ENCODE peak calls at places on chromosomes 6 and 20, in seven cellular contexts. V is lower leg skin, J is body of pancreas, Y is A549, N is heart left ventricle, T is adrenal gland, L is uterus. Q is an unnamed sample.

GRCh38 chr6:156942266-156942665 is 165.1 kb downstream of the ARID1B start:
- DNase-seq in V (no peak), J (no peak), Y (no peak), N (no peak), T (no peak), L (no peak), Q (no peak)

GRCh38 chr6:167050903-167051302 is 51.7 kb downstream of the CEP43 start:
- DNase-seq in V (no peak), J (no peak), Y (no peak), N (no peak), T (no peak), L (no peak), Q (no peak)

GRCh38 chr6:159404296-159404695 is 235.1 kb downstream of the FNDC1 start:
- DNase-seq in V (no peak), J (no peak), Y (no peak), N (no peak), T (no peak), L (no peak), Q (no peak)

GRCh38 chr6:107144014-107144413 is 28.7 kb upstream of the BEND3 start:
- DNase-seq in V (no peak), J (no peak), Y (no peak), N (no peak), T (no peak), L (no peak), Q (no peak)

GRCh38 chr6:69887714-69888345 is 21.5 kb downstream of the COL19A1 start:
- DNase-seq in V (no peak), J (no peak), Y (no peak), N (no peak), T (no peak), L (no peak), Q (no peak)

GRCh38 chr6:150924808-150925654 is 59.5 kb downstream of the MTHFD1L start:
- DNase-seq in V (no peak), J (no peak), Y (no peak), N (no peak), T (no peak), L (no peak), Q (no peak)

GRCh38 chr20:17849901-17850673 is 118.5 kb downstream of the SNX5 start:
- DNase-seq in V (peak; percentile 77), J (peak; percentile 77), Y (peak; percentile 36), N (peak; percentile 87), T (peak; percentile 52), L (peak; percentile 79), Q (peak; percentile 72)

GRCh38 chr6:139082370-139082769 is 52.5 kb upstream of the HECA start:
- DNase-seq in V (no peak), J (no peak), Y (no peak), N (no peak), T (no peak), L (no peak), Q (no peak)

GRCh38 chr20:49887828-49888340 is 27.4 kb downstream of the SPATA2 start:
- DNase-seq in V (no peak), J (no peak), Y (no peak), N (no peak), T (peak; percentile 28), L (no peak), Q (no peak)

GRCh38 chr6:73203098-73203497 is 22.2 kb downstream of the KHDC1L start:
- DNase-seq in V (no peak), J (no peak), Y (no peak), N (no peak), T (no peak), L (no peak), Q (no peak)

GRCh38 chr6:136718486-136718885 is 73.8 kb downstream of the MAP3K5 start:
- DNase-seq in V (no peak), J (no peak), Y (no peak), N (no peak), T (no peak), L (no peak), Q (no peak)

GRCh38 chr6:136717297-136717990 is 74.8 kb downstream of the MAP3K5 start:
- DNase-seq in V (no peak), J (no peak), Y (no peak), N (no peak), T (no peak), L (no peak), Q (no peak)

GRCh38 chr6:136721467-136721866 is 70.8 kb downstream of the MAP3K5 start:
- DNase-seq in V (no peak), J (no peak), Y (no peak), N (no peak), T (no peak), L (no peak), Q (no peak)

GRCh38 chr6:136719280-136720044 is 72.8 kb downstream of the MAP3K5 start:
- DNase-seq in V (no peak), J (no peak), Y (no peak), N (no peak), T (no peak), L (no peak), Q (no peak)

DNA sequence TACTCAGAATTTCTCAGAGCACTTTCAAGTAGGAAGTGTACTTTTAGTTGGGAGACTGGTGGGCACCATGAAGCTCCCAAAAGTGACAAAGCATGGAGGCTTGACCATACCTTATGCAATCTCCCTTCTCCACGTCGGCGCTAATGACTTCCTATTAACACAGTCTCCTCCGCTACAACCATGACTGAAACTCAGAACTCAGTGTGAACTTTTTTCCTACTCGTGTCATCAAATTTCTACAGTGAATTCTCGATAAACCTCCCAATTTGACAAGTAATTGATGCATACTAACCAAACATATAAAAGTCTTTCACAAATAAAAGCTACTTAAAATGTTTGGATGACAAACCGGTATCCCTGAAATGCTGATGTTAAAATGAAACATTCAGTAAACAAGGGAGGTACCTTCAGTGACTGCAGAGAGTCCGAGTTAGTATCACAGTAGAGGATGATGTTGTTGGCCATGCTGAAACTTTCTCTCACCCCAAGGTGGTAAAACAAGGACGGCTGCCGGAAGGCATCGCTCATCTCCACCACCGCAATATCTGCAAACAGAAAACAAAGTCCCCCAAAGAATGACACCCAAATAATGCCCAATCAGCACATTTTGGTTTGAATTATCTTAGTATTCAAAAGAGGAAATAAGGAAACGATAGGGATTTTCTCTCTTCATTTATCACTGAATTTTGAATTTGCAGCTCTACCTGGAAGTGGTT is 72.1 kb downstream of the MAP3K5 start:
- DNase-seq in V (no peak), J (no peak), Y (no peak), N (no peak), T (no peak), L (no peak), Q (no peak)
- H3K4me3 ChIP-seq in V (no peak overlapping the region), J (no peak overlapping the region), Y (no peak overlapping the region), N (no peak overlapping the region), T (no peak overlapping the region), L (no peak overlapping the region), Q (no peak overlapping the region)

DNA sequence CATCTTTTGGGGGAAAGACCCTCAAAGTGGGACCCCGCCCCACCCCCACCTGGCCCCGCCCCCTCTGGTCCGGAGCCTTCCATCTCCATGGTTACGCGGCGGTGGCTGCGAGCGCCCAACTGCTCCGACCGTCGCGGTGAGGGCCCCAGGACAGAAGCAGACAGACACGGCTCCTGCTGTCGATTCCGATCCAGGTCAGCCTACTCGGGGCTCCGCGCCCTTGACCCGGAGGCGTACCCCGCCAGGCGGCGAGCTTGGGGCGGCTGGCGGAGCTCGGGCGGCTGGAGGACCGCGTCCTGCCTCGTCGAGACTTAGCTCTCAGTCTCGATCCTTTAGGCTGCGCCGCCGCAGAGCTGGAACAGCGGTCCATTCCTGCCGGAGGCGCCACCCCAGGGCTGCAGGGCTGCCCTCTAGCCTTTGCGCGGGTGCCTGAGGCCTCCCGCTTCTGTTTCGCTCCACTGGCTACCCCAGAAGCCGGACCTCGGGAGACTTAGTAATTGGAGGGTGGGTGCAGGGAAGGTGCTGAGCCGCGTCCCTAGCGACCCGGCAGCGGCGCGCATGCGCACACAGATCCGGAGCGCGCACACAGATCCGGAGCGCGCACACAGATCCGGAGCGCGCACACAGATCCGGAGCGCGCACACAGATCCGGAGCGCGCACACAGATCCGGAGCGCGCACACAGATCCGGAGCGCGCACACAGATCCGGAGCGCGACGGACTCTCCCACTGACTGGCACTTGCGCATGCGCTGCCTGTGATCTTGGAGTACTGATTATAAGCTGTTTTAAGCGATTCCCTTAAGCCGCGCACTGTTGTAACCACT is at the start of gene CFAP206:
- DNase-seq in V (peak; percentile 62), J (peak; percentile 90), Y (peak; percentile 67), N (peak; percentile 86), T (peak; percentile 85), L (peak; percentile 79), Q (peak; percentile 84)
- TF ChIP-seq POLR2A in V (no peak), J (peak; percentile 43), Y (peak; percentile 16), N (no peak), T (no peak), L (no peak), Q (no peak)

GRCh38 chr6:126886106-126886505 is 232.4 kb upstream of the RSPO3 start:
- DNase-seq in V (no peak), J (no peak), Y (no peak), N (no peak), T (no peak), L (no peak), Q (no peak)

GRCh38 chr6:126891158-126891557 is 227.3 kb upstream of the RSPO3 start:
- DNase-seq in V (no peak), J (no peak), Y (no peak), N (no peak), T (no peak), L (no peak), Q (no peak)

GRCh38 chr6:126888727-126889725 is 229.4 kb upstream of the RSPO3 start:
- DNase-seq in V (no peak), J (no peak), Y (no peak), N (no peak), T (no peak), L (no peak), Q (no peak)

GRCh38 chr6:126890055-126890454 is 228.4 kb upstream of the RSPO3 start:
- DNase-seq in V (no peak), J (no peak), Y (no peak), N (no peak), T (no peak), L (no peak), Q (no peak)
- H3K4me3 ChIP-seq in V (no peak overlapping the region), J (no peak overlapping the region), Y (no peak overlapping the region), N (no peak overlapping the region), T (no peak overlapping the region), L (no peak overlapping the region), Q (no peak overlapping the region)

GRCh38 chr20:44967207-44967807 is 995 bp downstream of the STK4 start:
- DNase-seq in V (no peak), J (no peak), Y (no peak), N (no peak), T (no peak), L (no peak), Q (no peak)
- TF ChIP-seq POLR2A in V (no peak), J (no peak), Y (no peak), N (no peak), T (no peak), L (no peak), Q (no peak)

GRCh38 chr6:111591370-111591900 is 14.2 kb downstream of the TRAF3IP2 start:
- DNase-seq in V (peak; percentile 96), J (peak; percentile 85), Y (peak; percentile 76), N (peak; percentile 92), T (peak; percentile 98), L (peak; percentile 97), Q (peak; percentile 88)
- H3K4me3 ChIP-seq in V (no peak overlapping the region), J (no peak overlapping the region), Y (peak overlapping the region; percentile 18), N (no peak overlapping the region), T (peak overlapping the region; percentile 5), L (no peak overlapping the region), Q (no peak overlapping the region)

GRCh38 chr20:35446356-35447078 is 8.5 kb upstream of the GDF5 start:
- DNase-seq in V (no peak), J (no peak), Y (no peak), N (no peak), T (no peak), L (no peak), Q (no peak)
- TF ChIP-seq POLR2A in V (no peak), J (no peak), Y (no peak), N (no peak), T (no peak), L (no peak), Q (no peak)

Q was measured in stomach.